ENCODE peak calls at places on chromosomes 7 and 10, in five cellular contexts. One of them, this sample, is unnamed.

GRCh38 chr7:66454600-66455225 is 174.0 kb upstream of the KCTD7 start:
- DNase-seq in epithelial cell of esophagus: no peak
- DNase-seq in cardiac fibroblast: no peak
- DNase-seq in HFF-Myc: no peak
- DNase-seq in upper lobe of left lung: no peak
- DNase-seq in this sample: no peak

GRCh38 chr10:73772280-73773151 is 9.3 kb upstream of the CHCHD1 start:
- DNase-seq in HFF-Myc: no peak
- DNase-seq in epithelial cell of esophagus: peak
- DNase-seq in upper lobe of left lung: peak
- DNase-seq in cardiac fibroblast: peak
- DNase-seq in this sample: peak

GRCh38 chr10:122147731-122148130 is 123.4 kb upstream of the BTBD16 start:
- DNase-seq in epithelial cell of esophagus: no peak
- DNase-seq in upper lobe of left lung: no peak
- DNase-seq in cardiac fibroblast: no peak
- DNase-seq in HFF-Myc: no peak
- DNase-seq in this sample: no peak

GRCh38 chr10:93762979-93763391 is 5.2 kb downstream of the LGI1 start:
- DNase-seq in cardiac fibroblast: no peak
- DNase-seq in HFF-Myc: no peak
- DNase-seq in epithelial cell of esophagus: peak
- DNase-seq in upper lobe of left lung: no peak
- DNase-seq in this sample: no peak

GRCh38 chr10:46020871-46021553 is 9.4 kb downstream of the NCOA4 start:
- DNase-seq in upper lobe of left lung: no peak
- DNase-seq in HFF-Myc: no peak
- DNase-seq in cardiac fibroblast: peak
- DNase-seq in epithelial cell of esophagus: peak
- DNase-seq in this sample: no peak

GRCh38 chr7:12771378-12771877 is 84.0 kb downstream of the ARL4A start:
- DNase-seq in cardiac fibroblast: peak
- DNase-seq in HFF-Myc: no peak
- DNase-seq in upper lobe of left lung: peak
- DNase-seq in epithelial cell of esophagus: peak
- DNase-seq in this sample: no peak

GRCh38 chr10:65325913-65326312 is 1599.9 kb upstream of the LRRTM3 start:
- DNase-seq in cardiac fibroblast: no peak
- DNase-seq in upper lobe of left lung: no peak
- DNase-seq in epithelial cell of esophagus: no peak
- DNase-seq in HFF-Myc: no peak
- DNase-seq in this sample: no peak

GRCh38 chr7:128974241-128974934 is 36.7 kb downstream of the IRF5 start:
- DNase-seq in epithelial cell of esophagus: peak
- DNase-seq in HFF-Myc: no peak
- DNase-seq in upper lobe of left lung: no peak
- DNase-seq in cardiac fibroblast: peak
- DNase-seq in this sample: no peak

GRCh38 chr7:17944720-17945119 is 4.4 kb upstream of the SNX13 start:
- DNase-seq in HFF-Myc: no peak
- DNase-seq in upper lobe of left lung: no peak
- DNase-seq in cardiac fibroblast: no peak
- DNase-seq in epithelial cell of esophagus: no peak
- DNase-seq in this sample: no peak

GRCh38 chr7:34039033-34039432 is 133.7 kb downstream of the BMPER start:
- DNase-seq in epithelial cell of esophagus: no peak
- DNase-seq in upper lobe of left lung: peak
- DNase-seq in cardiac fibroblast: peak
- DNase-seq in HFF-Myc: no peak
- DNase-seq in this sample: no peak

GRCh38 chr7:83655951-83656556 is 7.1 kb upstream of the SEMA3E start:
- DNase-seq in cardiac fibroblast: peak
- DNase-seq in HFF-Myc: no peak
- DNase-seq in epithelial cell of esophagus: peak
- DNase-seq in upper lobe of left lung: no peak
- DNase-seq in this sample: peak

GRCh38 chr10:42952931-42953683 is 123.8 kb upstream of the RET start:
- DNase-seq in epithelial cell of esophagus: no peak
- DNase-seq in HFF-Myc: no peak
- DNase-seq in cardiac fibroblast: no peak
- DNase-seq in upper lobe of left lung: no peak
- DNase-seq in this sample: peak

GRCh38 chr10:46080886-46081285 is 34.8 kb upstream of the MSMB start:
- DNase-seq in HFF-Myc: no peak
- DNase-seq in epithelial cell of esophagus: no peak
- DNase-seq in cardiac fibroblast: no peak
- DNase-seq in upper lobe of left lung: no peak
- DNase-seq in this sample: no peak

GRCh38 chr7:37354661-37355131 is 94.0 kb downstream of the ELMO1 start:
- DNase-seq in upper lobe of left lung: peak
- DNase-seq in epithelial cell of esophagus: peak
- DNase-seq in HFF-Myc: no peak
- DNase-seq in cardiac fibroblast: peak
- DNase-seq in this sample: no peak

GRCh38 chr7:98826811-98827231 is 43.0 kb downstream of the TMEM130 start:
- DNase-seq in epithelial cell of esophagus: no peak
- DNase-seq in upper lobe of left lung: no peak
- DNase-seq in HFF-Myc: no peak
- DNase-seq in cardiac fibroblast: peak
- DNase-seq in this sample: no peak
- TF ChIP-seq CTCF in epithelial cell of esophagus: peak
- TF ChIP-seq CTCF in upper lobe of left lung: no peak
- TF ChIP-seq CTCF in HFF-Myc: no peak
- TF ChIP-seq CTCF in cardiac fibroblast: no peak
- TF ChIP-seq CTCF in this sample: no peak

GRCh38 chr7:44229546-44230105 is 28.8 kb downstream of the YKT6 start:
- DNase-seq in cardiac fibroblast: no peak
- DNase-seq in upper lobe of left lung: no peak
- DNase-seq in epithelial cell of esophagus: no peak
- DNase-seq in HFF-Myc: no peak
- DNase-seq in this sample: no peak
- TF ChIP-seq CTCF in cardiac fibroblast: no peak
- TF ChIP-seq CTCF in upper lobe of left lung: no peak
- TF ChIP-seq CTCF in epithelial cell of esophagus: no peak
- TF ChIP-seq CTCF in HFF-Myc: no peak
- TF ChIP-seq CTCF in this sample: no peak

DNA sequence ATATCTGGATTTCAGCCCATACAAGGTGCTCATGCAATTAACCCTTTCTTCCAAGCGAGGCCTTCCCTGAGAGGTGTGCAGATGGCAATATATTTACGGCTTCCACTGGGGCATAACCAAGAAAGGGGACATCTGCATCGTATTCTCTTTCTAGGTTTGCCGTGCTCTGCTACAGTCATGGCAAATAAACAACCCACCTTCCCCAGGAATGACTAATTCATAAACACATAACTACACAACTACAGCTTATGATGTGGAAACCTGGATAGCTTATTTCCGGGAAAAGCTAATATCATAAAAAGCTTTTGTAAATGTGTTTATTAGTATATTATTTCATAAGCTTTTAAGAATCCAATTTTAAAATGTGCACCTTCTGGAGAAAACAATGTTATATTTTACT is 120.0 kb downstream of the CAMK1D start:
- DNase-seq in upper lobe of left lung: no peak
- DNase-seq in epithelial cell of esophagus: no peak
- DNase-seq in cardiac fibroblast: no peak
- DNase-seq in HFF-Myc: no peak
- DNase-seq in this sample: no peak
- TF ChIP-seq CTCF in upper lobe of left lung: no peak
- TF ChIP-seq CTCF in epithelial cell of esophagus: no peak
- TF ChIP-seq CTCF in cardiac fibroblast: no peak
- TF ChIP-seq CTCF in HFF-Myc: no peak
- TF ChIP-seq CTCF in this sample: no peak

DNA sequence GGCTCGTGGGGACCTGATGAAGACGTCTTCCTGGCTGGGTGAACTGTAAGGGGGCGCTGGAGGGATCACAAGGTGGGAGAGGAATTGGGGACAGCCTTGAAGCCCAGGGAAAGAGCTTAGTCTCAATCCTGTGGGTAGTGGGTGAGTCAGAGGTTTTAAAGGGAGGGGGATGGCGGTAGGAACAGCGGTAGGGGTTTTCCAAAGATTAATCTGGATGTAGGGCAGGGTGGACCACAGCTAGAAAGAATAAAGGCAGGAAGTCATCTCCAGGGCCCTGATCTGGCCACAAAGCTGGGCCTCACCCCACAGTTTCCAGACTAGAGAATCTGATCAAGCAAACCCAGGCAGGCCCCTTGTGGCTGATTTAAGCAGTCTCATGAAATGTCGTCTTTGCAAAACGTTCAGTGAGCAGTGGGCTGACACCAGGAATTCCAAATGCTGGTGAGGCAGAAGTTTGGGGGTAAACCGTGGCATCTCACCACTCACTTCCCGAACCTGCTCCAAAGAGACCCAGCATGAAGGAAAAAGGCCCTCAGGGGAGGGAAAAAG is 65.3 kb downstream of the CALML3 start:
- DNase-seq in epithelial cell of esophagus: peak
- DNase-seq in cardiac fibroblast: peak
- DNase-seq in upper lobe of left lung: no peak
- DNase-seq in HFF-Myc: no peak
- DNase-seq in this sample: no peak
- TF ChIP-seq CTCF in epithelial cell of esophagus: peak
- TF ChIP-seq CTCF in cardiac fibroblast: peak
- TF ChIP-seq CTCF in upper lobe of left lung: no peak
- TF ChIP-seq CTCF in HFF-Myc: peak
- TF ChIP-seq CTCF in this sample: no peak